ENCODE peak calls at places on chromosomes 2 and 18, in five cellular contexts. J is IMR-90, Y is neural progenitor cell, W is GM23248, P is H9. A is an unnamed sample.

GRCh38 chr2:157216421-157216965 is 41.0 kb upstream of the GALNT5 start:
- DNase-seq in Y (no peak), J (no peak), P (no peak), W (no peak), A (no peak)

GRCh38 chr2:15645720-15646385 is 54.2 kb downstream of the DDX1 start:
- DNase-seq in W (no peak), J (no peak), Y (no peak), P (no peak), A (no peak)

GRCh38 chr2:230416061-230416721 is at the start of gene SP100:
- DNase-seq in Y (no peak), W (peak), J (peak), P (no peak), A (peak)

GRCh38 chr18:28175930-28176673 is 828 bp downstream of the CDH2 start:
- DNase-seq in W (peak), Y (peak), P (peak), J (peak), A (no peak)

GRCh38 chr2:240457223-240458043 is 22.0 kb downstream of the GPC1 start:
- DNase-seq in J (no peak), P (peak), W (no peak), Y (peak), A (peak)

GRCh38 chr2:201132518-201132917 is 16.6 kb downstream of the CFLAR start:
- DNase-seq in J (no peak), P (no peak), W (peak), Y (no peak), A (no peak)

GRCh38 chr18:50849448-50849847 is 29.5 kb upstream of the ME2 start:
- DNase-seq in J (peak), W (peak), P (no peak), Y (no peak), A (no peak)

GRCh38 chr2:191657977-191658376 is 20.0 kb upstream of the NABP1 start:
- DNase-seq in J (peak), Y (no peak), W (peak), P (no peak), A (no peak)

GRCh38 chr2:201886504-201886903 is 80.2 kb downstream of the CDK15 start:
- DNase-seq in W (peak), J (peak), P (no peak), Y (no peak), A (no peak)

GRCh38 chr2:191899442-191899841 is 52.6 kb upstream of the CAVIN2 start:
- DNase-seq in W (peak), J (peak), Y (no peak), P (no peak), A (no peak)

GRCh38 chr2:61959381-61960293 is 54.2 kb downstream of the COMMD1 start:
- DNase-seq in J (no peak), W (no peak), P (no peak), Y (no peak), A (peak)

GRCh38 chr2:196592331-196592911 is 47.1 kb upstream of the CCDC150 start:
- DNase-seq in P (peak), W (peak), Y (no peak), J (peak), A (peak)

GRCh38 chr2:235008584-235009044 is 56.8 kb downstream of the SH3BP4 start:
- DNase-seq in P (no peak), J (no peak), Y (no peak), W (peak), A (peak)

GRCh38 chr2:238465487-238466241 is 38.9 kb downstream of the ASB1 start:
- DNase-seq in P (no peak), J (no peak), W (no peak), Y (no peak), A (no peak)

GRCh38 chr2:60822987-60823386 is 58.4 kb upstream of the REL start:
- DNase-seq in W (no peak), Y (no peak), J (no peak), P (no peak), A (no peak)

GRCh38 chr2:16649353-16650286 is 16.0 kb downstream of the CYRIA start:
- DNase-seq in W (no peak), J (no peak), Y (no peak), P (no peak), A (no peak)

GRCh38 chr18:8814206-8814605 is 108.8 kb downstream of the MTCL1 start:
- DNase-seq in Y (no peak), P (no peak), W (peak), J (peak), A (no peak)

GRCh38 chr2:168603439-168603961 is 147.4 kb downstream of the CERS6 start:
- DNase-seq in J (peak), W (no peak), P (no peak), Y (no peak), A (no peak)

GRCh38 chr2:105237045-105237765 is 4.3 kb upstream of the GPR45 start:
- DNase-seq in P (peak), Y (no peak), W (peak), J (no peak), A (no peak)

GRCh38 chr2:29450823-29451222 is 335.6 kb downstream of the CLIP4 start:
- DNase-seq in Y (no peak), J (no peak), P (no peak), W (no peak), A (no peak)

GRCh38 chr2:176427549-176427948 is 158.3 kb downstream of the MTX2 start:
- DNase-seq in W (no peak), J (no peak), Y (no peak), P (no peak), A (no peak)

GRCh38 chr2:204880928-204881327 is 335.7 kb downstream of the PARD3B start:
- DNase-seq in Y (no peak), P (no peak), W (no peak), J (no peak), A (no peak)

GRCh38 chr2:85111819-85112281 is 21.3 kb upstream of the TCF7L1 start:
- DNase-seq in W (peak), P (no peak), Y (no peak), J (peak), A (no peak)

GRCh38 chr2:66803651-66804050 is 368.7 kb downstream of the MEIS1 start:
- DNase-seq in P (no peak), J (peak), W (peak), Y (no peak), A (no peak)

GRCh38 chr2:240397924-240398611 is 37.4 kb upstream of the GPC1 start:
- DNase-seq in J (peak), P (peak), Y (no peak), W (no peak), A (peak)

DNA sequence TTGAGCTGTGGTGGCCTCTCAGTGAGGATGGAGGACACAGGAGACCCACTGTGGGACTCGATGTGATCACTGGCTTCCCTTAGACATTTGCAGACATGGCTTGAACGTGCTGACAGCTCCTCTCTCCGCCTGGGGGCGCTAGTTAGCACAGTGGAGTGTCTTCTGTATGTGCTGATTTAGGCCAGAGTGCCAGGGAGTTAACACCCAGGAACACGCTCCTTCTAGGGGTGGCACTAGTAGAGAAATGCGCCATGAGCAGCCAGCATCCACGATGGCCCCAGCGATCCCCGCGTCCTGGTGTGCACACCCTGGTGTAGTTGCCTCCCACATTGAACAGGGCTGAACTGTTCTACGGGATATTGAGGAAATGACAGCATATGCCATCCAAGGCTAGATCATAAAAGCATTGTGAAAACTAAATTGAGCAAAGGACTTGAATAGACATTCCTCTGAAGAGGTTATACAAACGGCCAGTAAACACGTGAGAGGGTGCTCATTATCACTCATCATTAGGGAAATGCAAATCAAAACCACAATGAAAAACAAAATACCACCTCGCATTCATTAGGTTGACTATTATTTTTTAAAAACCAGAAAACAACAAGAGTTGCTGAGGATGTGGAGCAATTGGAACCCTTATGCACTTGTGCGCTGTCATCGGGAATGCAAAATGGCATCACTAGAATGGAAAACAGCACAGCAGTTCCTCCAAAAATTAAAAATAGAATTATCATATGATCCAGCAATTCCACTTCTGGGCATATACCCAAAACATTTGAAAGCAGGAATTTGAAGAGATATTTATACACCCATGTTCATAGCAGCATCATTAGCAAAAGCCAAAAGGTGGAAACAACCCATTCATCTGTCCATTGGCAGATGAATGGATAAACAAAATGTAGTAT is 11.6 kb upstream of the NMUR1 start:
- DNase-seq in Y (peak), J (no peak), W (peak), P (peak), A (no peak)
- H3K27ac ChIP-seq in Y (no peak), J (no peak), W (no peak), P (no peak), A (no peak)

DNA sequence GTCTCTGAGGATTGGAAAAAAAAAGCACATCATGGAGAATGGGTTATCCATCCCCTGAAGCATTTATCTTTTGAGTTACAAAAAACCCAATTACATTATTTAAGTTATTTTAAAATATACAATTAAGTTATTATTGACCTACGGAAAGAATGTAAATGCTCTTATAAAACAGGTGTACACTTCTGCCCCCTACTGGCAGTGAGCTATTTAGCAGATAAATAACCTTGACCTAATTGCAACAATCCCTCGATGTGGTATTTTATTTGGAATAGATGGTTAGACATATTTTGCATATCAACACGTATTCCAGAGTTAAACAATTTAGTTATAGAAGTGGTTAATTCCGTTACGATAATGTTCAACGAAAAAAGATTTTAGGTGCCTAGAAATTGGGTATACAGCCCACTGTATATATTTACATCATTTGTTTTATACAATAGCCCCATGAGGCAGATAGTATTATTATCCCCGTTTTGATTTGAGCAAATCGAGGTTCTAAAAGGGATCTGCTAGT is 9.1 kb upstream of the DAW1 start:
- DNase-seq in J (peak), Y (peak), W (peak), P (no peak), A (peak)
- H3K9ac ChIP-seq in J (no peak), Y (no peak), W (peak), P (no peak), A (no peak)

DNA sequence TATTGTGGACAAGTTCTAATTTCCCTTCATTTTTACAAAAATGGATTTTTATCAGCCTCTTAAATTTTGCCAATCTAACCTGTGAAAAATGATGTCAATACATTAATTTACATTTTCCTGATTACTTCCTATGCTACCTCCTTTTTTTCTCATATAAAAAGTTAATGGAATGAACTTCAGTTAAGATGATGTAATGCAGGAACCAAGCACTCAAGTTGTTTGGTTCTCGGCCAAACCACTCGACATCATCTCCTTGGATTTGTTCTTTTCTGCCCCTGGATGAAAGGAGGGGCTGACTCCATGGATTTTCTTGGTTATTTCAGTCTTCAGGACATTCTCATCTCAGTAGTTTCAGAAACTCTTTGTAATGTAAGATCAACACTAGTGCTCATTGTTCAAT is 253.1 kb upstream of the NXPH2 start:
- DNase-seq in Y (no peak), P (no peak), W (peak), J (no peak), A (no peak)
- H3K27ac ChIP-seq in Y (no peak), P (no peak), W (no peak), J (no peak), A (no peak)

DNA sequence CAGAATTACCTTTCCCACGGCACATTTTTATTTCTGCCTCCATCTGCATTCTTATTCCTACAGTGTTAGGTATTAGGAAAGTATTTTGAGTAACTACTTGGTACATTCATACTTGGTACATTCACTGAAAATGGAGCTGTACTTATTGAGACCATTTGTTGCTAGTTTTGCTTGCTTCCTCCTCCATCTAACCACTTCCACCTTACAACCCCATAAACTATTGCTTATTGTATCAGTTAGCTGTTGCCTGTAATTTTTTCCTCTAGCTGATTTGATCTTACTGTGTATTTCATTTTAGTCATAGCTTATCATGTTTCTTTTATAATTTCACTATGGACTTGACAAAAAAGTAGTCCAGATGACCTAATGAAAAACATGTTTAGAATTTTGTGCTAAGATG is 50.7 kb downstream of the AFTPH start:
- DNase-seq in J (no peak), W (no peak), P (no peak), Y (no peak), A (no peak)
- H3K9ac ChIP-seq in J (no peak), W (no peak), P (no peak), Y (no peak), A (no peak)

DNA sequence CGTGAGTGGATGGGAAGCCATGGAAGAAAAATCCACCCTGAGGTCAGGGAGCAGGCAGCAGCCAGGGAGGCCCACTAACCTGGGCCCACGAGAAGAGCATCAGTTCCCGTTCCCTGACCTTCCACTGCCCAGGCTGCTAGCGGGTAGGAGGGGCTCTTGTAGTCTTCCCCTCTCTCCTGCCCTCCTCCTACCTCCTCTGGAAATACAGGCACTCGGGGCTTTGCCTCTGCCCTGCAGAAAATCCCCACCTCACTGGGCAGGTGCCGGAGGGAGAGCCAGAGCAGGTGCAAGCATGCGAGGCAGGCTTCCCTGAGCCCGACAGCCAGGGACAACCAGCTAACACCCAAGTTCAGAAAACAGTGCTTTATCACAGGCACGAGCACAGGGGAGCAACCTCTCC is 15.1 kb downstream of the GYPC start:
- DNase-seq in J (no peak), Y (no peak), W (no peak), P (no peak), A (no peak)
- H3K27ac ChIP-seq in J (no peak), Y (no peak), W (no peak), P (no peak), A (no peak)

GRCh38 chr2:164789986-164790385 is 51.6 kb downstream of the COBLL1 start:
- DNase-seq in W (no peak), Y (no peak), P (no peak), J (no peak), A (no peak)

GRCh38 chr2:164794432-164795231 is 47.0 kb downstream of the COBLL1 start:
- DNase-seq in Y (no peak), J (no peak), W (no peak), P (no peak), A (no peak)

GRCh38 chr2:164796999-164797398 is 44.6 kb downstream of the COBLL1 start:
- DNase-seq in W (no peak), J (no peak), Y (no peak), P (no peak), A (no peak)

GRCh38 chr2:164792316-164793127 is 49.1 kb downstream of the COBLL1 start:
- DNase-seq in P (no peak), Y (no peak), J (no peak), W (peak), A (no peak)

DNA sequence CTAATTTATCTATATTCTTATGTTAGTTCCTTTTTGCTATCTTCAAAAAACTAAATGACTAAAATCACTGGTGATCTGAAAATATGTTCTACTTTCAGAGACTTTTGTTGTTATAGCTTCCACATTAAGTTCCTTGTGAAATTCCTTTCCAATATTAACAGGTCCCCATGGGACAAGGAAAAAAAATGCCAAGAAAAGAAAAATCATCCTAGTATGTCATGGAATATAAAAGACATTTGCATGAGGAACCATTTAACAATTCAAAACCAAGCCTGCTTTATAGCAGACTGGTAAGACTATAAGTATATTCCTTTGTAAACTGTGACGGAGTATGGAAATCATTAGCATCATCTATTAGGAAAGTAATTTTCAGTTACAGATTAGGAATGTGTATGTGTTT is 48.1 kb downstream of the COBLL1 start:
- DNase-seq in J (no peak), P (no peak), W (no peak), Y (no peak), A (no peak)
- H3K9ac ChIP-seq in J (no peak), P (no peak), W (no peak), Y (no peak), A (no peak)

GRCh38 chr2:227813229-227813561 is 447 bp upstream of the CCL20 start:
- DNase-seq in Y (peak), W (no peak), P (no peak), J (no peak), A (no peak)
- H3K27ac ChIP-seq in Y (no peak), W (no peak), P (no peak), J (no peak), A (peak)

DNA sequence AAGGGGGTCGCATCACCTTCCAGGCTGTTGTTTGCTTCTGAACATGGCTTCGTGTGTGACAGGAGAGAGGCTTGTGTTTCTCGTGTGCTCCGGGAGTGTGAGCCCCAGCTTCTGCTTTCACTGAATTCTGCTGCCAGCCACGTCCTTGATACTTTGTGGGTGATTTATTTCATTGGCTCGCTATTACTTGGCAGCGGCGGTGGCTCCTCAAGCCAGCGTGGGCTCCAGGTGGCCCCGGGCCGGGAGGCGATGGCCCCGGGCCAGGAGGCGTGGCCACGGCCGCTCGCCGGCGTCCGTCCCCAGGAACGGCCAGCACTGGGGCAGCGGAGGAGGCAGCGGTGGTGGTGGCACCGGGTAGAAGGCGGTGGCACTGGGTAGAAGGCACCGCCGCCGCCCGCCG is 63.1 kb downstream of the NAPG start:
- DNase-seq in P (no peak), J (peak), Y (no peak), W (no peak), A (no peak)
- H3K9ac ChIP-seq in P (no peak), J (no peak), Y (no peak), W (no peak), A (no peak)

GRCh38 chr2:75547345-75548035 is 13.2 kb downstream of the EVA1A start:
- DNase-seq in J (peak), Y (no peak), W (peak), P (no peak), A (no peak)
- H3K27ac ChIP-seq in J (no peak), Y (no peak), W (peak), P (no peak), A (no peak)

A was measured in colonic mucosa.